ENCODE peak calls at places on chromosomes 1 and 21, in eight cellular contexts. X, J, N, Y, Z, R, O and Q are unnamed samples.

GRCh38 chr1:81978945-81979344 is 178.2 kb downstream of the ADGRL2 start:
- DNase-seq in Y (no peak), R (peak), O (no peak), X (no peak), N (no peak), J (no peak), Z (no peak), Q (no peak)

GRCh38 chr1:165364432-165365133 is 8.1 kb upstream of the LMX1A start:
- DNase-seq in J (no peak), N (no peak), Y (no peak), X (peak), R (no peak), O (no peak), Z (peak), Q (peak)

GRCh38 chr1:234603221-234604204 is 6.5 kb downstream of the IRF2BP2 start:
- DNase-seq in X (no peak), O (no peak), R (no peak), Y (peak), J (no peak), N (no peak), Z (no peak), Q (no peak)

GRCh38 chr1:13577846-13578245 is 5.8 kb upstream of the PDPN start:
- DNase-seq in X (no peak), R (no peak), J (no peak), O (no peak), N (no peak), Y (no peak), Z (no peak), Q (no peak)

GRCh38 chr1:181746224-181746623 is 262.9 kb downstream of the CACNA1E start:
- DNase-seq in Z (no peak), R (no peak), J (no peak), Y (no peak), X (no peak), N (no peak), O (no peak), Q (no peak)

GRCh38 chr1:101995984-101996731 is 568 bp downstream of the OLFM3 start:
- DNase-seq in J (no peak), Y (no peak), N (no peak), X (no peak), O (no peak), Z (no peak), R (peak), Q (no peak)

GRCh38 chr21:38661296-38662223 is 144.2 kb upstream of the ETS2 start:
- DNase-seq in X (peak), Z (peak), R (peak), N (peak), J (no peak), O (no peak), Y (no peak), Q (no peak)

GRCh38 chr1:46133946-46134345 is 1.5 kb upstream of the PIK3R3 start:
- DNase-seq in N (no peak), Z (no peak), J (no peak), X (no peak), Y (no peak), O (no peak), R (peak), Q (no peak)

GRCh38 chr1:231684333-231685244 is 58.0 kb downstream of the DISC1 start:
- DNase-seq in R (no peak), N (peak), Z (no peak), Y (no peak), O (no peak), X (no peak), J (no peak), Q (no peak)

GRCh38 chr1:247332215-247332900 is 691 bp upstream of the ZNF496 start:
- DNase-seq in R (peak), Z (peak), O (peak), N (peak), X (peak), Y (peak), J (peak), Q (no peak)

GRCh38 chr1:161949543-161949942 is 74.1 kb downstream of the OLFML2B start:
- DNase-seq in Y (no peak), N (no peak), O (no peak), Z (no peak), J (no peak), R (no peak), X (no peak), Q (no peak)
- H3K27ac ChIP-seq in Y (no peak), N (no peak), O (no peak), Z (no peak), J (no peak), R (no peak), X (no peak), Q (no peak)

GRCh38 chr1:183293856-183294255 is 107.8 kb downstream of the LAMC2 start:
- DNase-seq in R (peak), N (no peak), J (no peak), Y (no peak), X (no peak), O (no peak), Z (no peak), Q (no peak)

GRCh38 chr1:183291802-183292515 is 105.9 kb downstream of the LAMC2 start:
- DNase-seq in R (no peak), Z (no peak), Y (no peak), J (no peak), N (no peak), X (peak), O (no peak), Q (no peak)

GRCh38 chr1:183291216-183291762 is 105.2 kb downstream of the LAMC2 start:
- DNase-seq in Z (no peak), Y (no peak), X (no peak), R (no peak), N (no peak), J (no peak), O (no peak), Q (no peak)

GRCh38 chr1:183290628-183291027 is 104.6 kb downstream of the LAMC2 start:
- DNase-seq in Z (no peak), X (no peak), J (no peak), Y (no peak), O (no peak), N (no peak), R (no peak), Q (no peak)

GRCh38 chr1:183293243-183293642 is 107.2 kb downstream of the LAMC2 start:
- DNase-seq in N (no peak), R (no peak), Y (no peak), O (no peak), J (no peak), Z (no peak), X (no peak), Q (no peak)
- H3K27ac ChIP-seq in N (no peak), R (no peak), Y (no peak), O (no peak), J (no peak), Z (no peak), X (no peak), Q (no peak)

GRCh38 chr1:41773842-41774241 is 144.9 kb downstream of the HIVEP3 start:
- DNase-seq in Y (no peak), J (no peak), Z (no peak), N (no peak), R (no peak), X (no peak), O (no peak), Q (no peak)

GRCh38 chr1:41774486-41774990 is 144.2 kb downstream of the HIVEP3 start:
- DNase-seq in X (no peak), O (no peak), Z (no peak), Y (no peak), N (no peak), J (no peak), R (no peak), Q (no peak)

GRCh38 chr1:41779350-41779749 is 139.4 kb downstream of the HIVEP3 start:
- DNase-seq in J (no peak), N (no peak), Y (no peak), Z (no peak), O (no peak), X (no peak), R (no peak), Q (no peak)

GRCh38 chr1:41775961-41776585 is 142.6 kb downstream of the HIVEP3 start:
- DNase-seq in O (no peak), Z (no peak), J (no peak), Y (no peak), X (no peak), R (no peak), N (no peak), Q (no peak)

GRCh38 chr1:41776896-41777431 is 141.8 kb downstream of the HIVEP3 start:
- DNase-seq in R (no peak), X (no peak), O (no peak), Z (peak), J (peak), Y (no peak), N (no peak), Q (no peak)
- H3K27ac ChIP-seq in R (no peak), X (no peak), O (no peak), Z (no peak), J (no peak), Y (no peak), N (no peak), Q (peak)

DNA sequence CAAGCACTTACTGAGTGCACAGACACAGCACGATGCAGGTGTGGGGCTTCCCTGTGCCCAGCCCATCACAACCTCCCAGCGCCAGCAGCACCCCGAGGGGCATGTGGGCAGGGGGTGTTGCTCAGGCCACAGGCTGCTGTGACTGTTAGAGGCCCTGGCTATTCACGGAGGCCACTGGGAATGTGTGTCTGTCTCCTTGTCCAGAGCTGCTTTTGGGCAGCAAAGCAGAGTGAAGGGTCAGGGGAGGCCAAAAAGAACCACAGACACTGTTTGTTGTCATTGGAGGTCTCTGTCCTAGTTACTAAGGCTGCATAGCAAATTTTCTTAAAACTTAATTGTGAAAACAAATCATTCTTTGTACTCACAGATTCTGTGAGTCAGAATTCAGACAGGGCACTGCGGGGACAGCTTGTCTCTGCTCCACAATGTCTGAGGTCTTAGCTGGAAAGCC is 49.6 kb downstream of the TNFRSF8 start:
- DNase-seq in X (no peak), J (no peak), Z (no peak), N (no peak), O (no peak), R (no peak), Y (no peak), Q (no peak)
- H3K27ac ChIP-seq in X (no peak), J (no peak), Z (no peak), N (no peak), O (no peak), R (no peak), Y (no peak), Q (peak)

GRCh38 chr1:9402717-9403116 is 110.0 kb downstream of the SPSB1 start:
- DNase-seq in Z (no peak), J (no peak), O (no peak), R (no peak), N (no peak), Y (no peak), X (no peak), Q (no peak)
- H3K27ac ChIP-seq in Z (no peak), J (no peak), O (no peak), R (no peak), N (no peak), Y (no peak), X (peak), Q (no peak)

DNA sequence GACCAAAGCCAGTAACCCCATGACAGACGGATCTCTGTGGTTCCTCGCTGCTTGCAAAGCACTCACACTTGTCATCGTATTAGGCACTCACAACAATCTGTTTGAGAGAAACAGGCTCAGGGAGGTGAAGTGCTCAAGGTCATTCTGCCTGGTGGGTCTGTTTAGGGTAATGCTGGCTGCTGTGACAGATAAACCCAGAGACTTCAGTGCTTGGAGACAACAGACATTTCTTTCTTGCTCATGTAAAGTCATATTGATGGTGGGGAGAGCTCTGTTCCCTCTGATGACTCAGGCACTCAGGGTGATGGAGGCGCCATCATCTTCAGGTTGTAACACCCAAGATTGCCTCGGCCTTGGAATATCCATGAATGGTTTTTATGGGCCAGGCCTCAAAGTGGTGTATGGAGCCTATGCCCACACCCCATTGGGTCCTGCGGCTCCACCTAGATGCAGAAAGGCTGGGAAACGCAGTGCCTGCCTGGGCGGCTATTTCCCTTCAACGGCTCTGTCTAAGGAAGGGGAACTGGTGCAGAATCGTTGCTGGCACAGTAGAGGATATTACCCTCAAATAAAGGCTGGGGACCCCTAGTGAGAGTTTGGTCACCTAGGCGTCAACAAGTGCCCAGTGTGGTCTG is 71.6 kb upstream of the SELENON start:
- DNase-seq in R (no peak), O (no peak), N (no peak), Y (peak), J (no peak), X (no peak), Z (no peak), Q (no peak)
- H3K27ac ChIP-seq in R (no peak), O (no peak), N (peak), Y (no peak), J (no peak), X (no peak), Z (peak), Q (no peak)

DNA sequence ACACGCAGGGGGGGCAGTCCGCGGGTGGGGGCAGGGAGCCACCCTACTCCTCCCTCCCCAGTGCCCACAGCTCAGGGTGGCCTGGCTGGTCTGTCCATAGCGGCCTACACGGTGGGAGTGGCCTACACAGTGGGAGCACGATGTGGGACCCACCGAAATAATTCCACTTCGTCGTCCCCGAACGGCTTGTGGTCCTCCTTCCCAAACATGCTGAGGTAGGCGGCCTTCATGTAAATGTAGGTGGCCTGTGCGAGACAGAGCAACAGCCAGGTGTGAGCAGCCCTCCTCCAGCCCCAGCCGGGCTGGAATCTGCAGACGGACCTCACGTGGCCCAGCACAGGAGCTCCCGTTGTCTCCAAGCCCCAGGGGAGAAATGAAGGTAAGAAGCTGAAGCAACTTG is 34.4 kb downstream of the TTC39A start:
- DNase-seq in X (no peak), N (no peak), J (no peak), Z (no peak), Y (no peak), R (no peak), O (no peak), Q (no peak)
- H3K27ac ChIP-seq in X (no peak), N (no peak), J (no peak), Z (no peak), Y (no peak), R (no peak), O (no peak), Q (no peak)

GRCh38 chr1:34865981-34866761 is 6.6 kb upstream of the SMIM12 start:
- DNase-seq in O (peak), Y (peak), Z (peak), J (peak), N (peak), R (peak), X (peak), Q (peak)
- H3K27ac ChIP-seq in O (peak), Y (peak), Z (peak), J (peak), N (peak), R (no peak), X (no peak), Q (peak)